ENCODE peak calls at places on chromosomes 2 and 18, in four cellular contexts. One of them, this sample, is unnamed.
A peak's percentile ranks its signal among the peaks of the same experiment; 100 is the strongest.

GRCh38 chr2:28206786-28207185 is 185.9 kb upstream of the FOSL2 start:
- DNase-seq in HepG2: no peak
- DNase-seq in K562: no peak
- DNase-seq in SK-N-SH: no peak
- DNase-seq in this sample: no peak

GRCh38 chr18:40017026-40017425 is 1938.0 kb upstream of the PIK3C3 start:
- DNase-seq in HepG2: no peak
- DNase-seq in SK-N-SH: no peak
- DNase-seq in K562: no peak
- DNase-seq in this sample: no peak

GRCh38 chr2:220011859-220012258 is 384.4 kb downstream of the SLC4A3 start:
- DNase-seq in SK-N-SH: no peak
- DNase-seq in HepG2: no peak
- DNase-seq in K562: no peak
- DNase-seq in this sample: no peak

GRCh38 chr2:170313636-170314348 is 135.8 kb downstream of the MYO3B start:
- DNase-seq in SK-N-SH: no peak
- DNase-seq in K562: peak; percentile 29
- DNase-seq in HepG2: no peak
- DNase-seq in this sample: no peak

GRCh38 chr2:88221365-88221942 is 51.3 kb downstream of the THNSL2 start:
- DNase-seq in HepG2: no peak
- DNase-seq in K562: no peak
- DNase-seq in SK-N-SH: no peak
- DNase-seq in this sample: no peak

GRCh38 chr2:123695449-123695848 is 329.6 kb upstream of the CNTNAP5 start:
- DNase-seq in HepG2: no peak
- DNase-seq in K562: no peak
- DNase-seq in SK-N-SH: no peak
- DNase-seq in this sample: no peak

GRCh38 chr2:127130421-127130820 is 23.5 kb upstream of the BIN1 start:
- DNase-seq in HepG2: no peak
- DNase-seq in K562: no peak
- DNase-seq in SK-N-SH: no peak
- DNase-seq in this sample: no peak

GRCh38 chr2:217650229-217650628 is 352.6 kb downstream of the TNS1 start:
- DNase-seq in SK-N-SH: no peak
- DNase-seq in HepG2: no peak
- DNase-seq in K562: no peak
- DNase-seq in this sample: no peak

GRCh38 chr18:51621103-51621969 is 423.9 kb upstream of the MEX3C start:
- DNase-seq in K562: peak; percentile 30
- DNase-seq in HepG2: peak; percentile 21
- DNase-seq in SK-N-SH: peak; percentile 53
- DNase-seq in this sample: peak; percentile 12

GRCh38 chr2:151289972-151290335 is 486 bp upstream of the NMI start:
- DNase-seq in SK-N-SH: peak; percentile 25
- DNase-seq in K562: peak; percentile 55
- DNase-seq in HepG2: no peak
- DNase-seq in this sample: no peak

GRCh38 chr2:165803123-165803760 is 9.2 kb upstream of the GALNT3 start:
- DNase-seq in HepG2: no peak
- DNase-seq in K562: no peak
- DNase-seq in SK-N-SH: no peak
- DNase-seq in this sample: no peak

GRCh38 chr2:189841019-189841418 is 56.8 kb downstream of the PMS1 start:
- DNase-seq in HepG2: no peak
- DNase-seq in K562: no peak
- DNase-seq in SK-N-SH: no peak
- DNase-seq in this sample: no peak

GRCh38 chr2:227389231-227389630 is 1.5 kb upstream of the SCYGR1 start:
- DNase-seq in HepG2: no peak
- DNase-seq in K562: no peak
- DNase-seq in SK-N-SH: no peak
- DNase-seq in this sample: no peak

GRCh38 chr18:36829362-36830140 is 624 bp downstream of the KIAA1328 start:
- DNase-seq in HepG2: peak; percentile 25
- DNase-seq in SK-N-SH: no peak
- DNase-seq in K562: peak; percentile 32
- DNase-seq in this sample: no peak

GRCh38 chr2:182372661-182373060 is 54.2 kb downstream of the PDE1A start:
- DNase-seq in SK-N-SH: no peak
- DNase-seq in HepG2: peak; percentile 11
- DNase-seq in K562: no peak
- DNase-seq in this sample: no peak

GRCh38 chr2:68943581-68944568 is 8.8 kb downstream of the GKN2 start:
- DNase-seq in K562: peak; percentile 62
- DNase-seq in SK-N-SH: peak; percentile 68
- DNase-seq in HepG2: peak; percentile 72
- DNase-seq in this sample: no peak

GRCh38 chr2:234245945-234246344 is 195.4 kb downstream of the SPP2 start:
- DNase-seq in SK-N-SH: no peak
- DNase-seq in K562: no peak
- DNase-seq in HepG2: no peak
- DNase-seq in this sample: no peak

GRCh38 chr2:241981076-241981700 is 111.7 kb downstream of the RTP5 start:
- DNase-seq in SK-N-SH: no peak
- DNase-seq in K562: no peak
- DNase-seq in HepG2: no peak
- DNase-seq in this sample: no peak

GRCh38 chr2:61620244-61621159 is 82.3 kb upstream of the XPO1 start:
- DNase-seq in HepG2: peak; percentile 25
- DNase-seq in SK-N-SH: no peak
- DNase-seq in K562: peak; percentile 73
- DNase-seq in this sample: no peak

GRCh38 chr2:2686228-2686627 is 355.2 kb upstream of the MYT1L start:
- DNase-seq in K562: no peak
- DNase-seq in HepG2: no peak
- DNase-seq in SK-N-SH: no peak
- DNase-seq in this sample: no peak

GRCh38 chr2:62202019-62202722 is 6.3 kb downstream of the B3GNT2 start:
- DNase-seq in SK-N-SH: no peak
- DNase-seq in K562: peak; percentile 47
- DNase-seq in HepG2: no peak
- DNase-seq in this sample: no peak

GRCh38 chr18:598053-598665 is 1.4 kb downstream of the CLUL1 start:
- DNase-seq in HepG2: no peak
- DNase-seq in SK-N-SH: no peak
- DNase-seq in K562: no peak
- DNase-seq in this sample: no peak

GRCh38 chr18:13437801-13438506 is 219.4 kb downstream of the LDLRAD4 start:
- DNase-seq in SK-N-SH: no peak
- DNase-seq in K562: no peak
- DNase-seq in HepG2: no peak
- DNase-seq in this sample: no peak
- TF ChIP-seq TAF1 in SK-N-SH: no peak
- TF ChIP-seq TAF1 in K562: no peak
- TF ChIP-seq TAF1 in HepG2: no peak
- TF ChIP-seq TAF1 in this sample: no peak

GRCh38 chr2:172437419-172438063 is 10.2 kb downstream of the ITGA6 start:
- DNase-seq in HepG2: no peak
- DNase-seq in K562: no peak
- DNase-seq in SK-N-SH: no peak
- DNase-seq in this sample: peak; percentile 16

GRCh38 chr2:172439911-172440310 is 12.5 kb downstream of the ITGA6 start:
- DNase-seq in K562: no peak
- DNase-seq in SK-N-SH: no peak
- DNase-seq in HepG2: no peak
- DNase-seq in this sample: no peak

GRCh38 chr2:172439509-172439860 is 12.1 kb downstream of the ITGA6 start:
- DNase-seq in K562: no peak
- DNase-seq in SK-N-SH: no peak
- DNase-seq in HepG2: no peak
- DNase-seq in this sample: no peak

GRCh38 chr2:172438064-172438421 is 10.7 kb downstream of the ITGA6 start:
- DNase-seq in K562: no peak
- DNase-seq in SK-N-SH: no peak
- DNase-seq in HepG2: no peak
- DNase-seq in this sample: no peak

DNA sequence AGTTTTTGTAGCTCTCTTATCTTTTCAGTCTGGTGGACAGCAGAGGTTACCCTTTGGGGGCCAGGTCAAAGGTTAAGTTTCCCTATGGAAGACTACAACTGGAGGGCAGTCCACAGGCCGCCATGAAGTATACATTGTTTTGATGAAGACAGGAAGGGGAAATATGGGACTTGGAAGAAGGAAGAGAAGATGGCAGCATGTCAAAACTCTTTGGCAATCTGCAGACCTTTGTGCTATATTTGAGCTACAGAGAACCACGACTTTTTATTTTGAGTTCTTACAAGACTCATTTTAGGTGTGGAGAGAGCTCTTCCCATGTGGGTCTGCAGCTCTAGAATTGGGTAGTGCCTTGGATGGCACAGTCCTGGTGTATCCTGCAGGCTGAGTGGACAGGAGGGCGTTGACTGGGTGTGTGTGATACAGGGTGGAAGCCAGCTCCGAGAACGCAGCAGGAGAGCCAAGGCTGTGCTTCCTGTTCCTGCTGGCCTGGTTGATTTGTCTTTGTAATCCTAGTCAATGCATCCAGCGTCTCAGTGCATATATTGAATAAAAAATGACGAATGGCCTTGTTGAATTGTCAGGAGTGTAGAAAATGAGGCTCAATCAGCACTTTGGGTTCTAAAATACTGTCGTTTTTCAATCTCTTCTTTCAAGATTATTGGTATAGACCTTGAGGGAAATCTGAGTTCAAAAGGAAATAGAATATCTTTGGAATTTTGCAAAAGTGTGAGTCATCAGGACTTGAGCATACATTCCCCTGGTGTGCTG is 11.5 kb downstream of the ITGA6 start:
- DNase-seq in K562: no peak
- DNase-seq in HepG2: no peak
- DNase-seq in SK-N-SH: no peak
- DNase-seq in this sample: no peak
- H3K9ac ChIP-seq in K562: no peak overlapping the region
- H3K9ac ChIP-seq in HepG2: no peak overlapping the region
- H3K9ac ChIP-seq in SK-N-SH: peak overlapping the region; percentile 24
- H3K9ac ChIP-seq in this sample: no peak overlapping the region

GRCh38 chr2:183614797-183615429 is 490.7 kb downstream of the NUP35 start:
- DNase-seq in HepG2: no peak
- DNase-seq in K562: no peak
- DNase-seq in SK-N-SH: peak; percentile 9
- DNase-seq in this sample: no peak
- TF ChIP-seq TAF1 in HepG2: no peak
- TF ChIP-seq TAF1 in K562: no peak
- TF ChIP-seq TAF1 in SK-N-SH: no peak
- TF ChIP-seq TAF1 in this sample: no peak

DNA sequence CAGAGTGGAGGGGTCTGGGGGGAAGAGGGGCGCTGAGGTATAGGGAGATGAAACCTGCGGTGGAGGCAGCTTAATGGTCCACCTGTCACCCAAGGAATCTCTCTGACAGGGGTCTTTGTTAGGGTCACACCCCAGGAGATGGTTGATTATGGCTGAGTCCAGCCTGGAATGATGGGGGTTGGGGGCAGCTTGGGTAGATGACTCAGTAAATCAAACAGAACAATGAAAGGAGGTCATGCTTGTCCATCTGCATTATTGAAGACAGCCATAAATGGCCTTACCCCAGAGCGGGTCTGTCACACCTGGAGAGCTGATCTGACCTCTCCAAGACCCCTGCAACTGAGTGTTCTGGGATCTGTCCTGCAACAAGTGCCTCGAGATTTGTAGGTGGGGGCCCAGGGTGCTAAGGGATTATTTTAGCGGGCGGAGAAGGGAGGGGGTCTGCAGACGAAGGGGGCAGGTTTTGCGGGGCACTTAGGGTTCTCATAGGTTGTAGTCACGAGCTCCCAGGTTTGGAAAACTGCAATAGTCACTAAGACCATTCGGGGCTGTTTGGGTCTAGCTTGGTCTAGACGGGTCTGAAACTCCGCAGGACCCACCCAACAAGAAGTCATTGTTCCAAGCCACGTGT is 784 bp upstream of the IGFBP2 start:
- DNase-seq in HepG2: no peak
- DNase-seq in K562: no peak
- DNase-seq in SK-N-SH: no peak
- DNase-seq in this sample: no peak
- H3K9ac ChIP-seq in HepG2: no peak overlapping the region
- H3K9ac ChIP-seq in K562: no peak overlapping the region
- H3K9ac ChIP-seq in SK-N-SH: no peak overlapping the region
- H3K9ac ChIP-seq in this sample: no peak overlapping the region

DNA sequence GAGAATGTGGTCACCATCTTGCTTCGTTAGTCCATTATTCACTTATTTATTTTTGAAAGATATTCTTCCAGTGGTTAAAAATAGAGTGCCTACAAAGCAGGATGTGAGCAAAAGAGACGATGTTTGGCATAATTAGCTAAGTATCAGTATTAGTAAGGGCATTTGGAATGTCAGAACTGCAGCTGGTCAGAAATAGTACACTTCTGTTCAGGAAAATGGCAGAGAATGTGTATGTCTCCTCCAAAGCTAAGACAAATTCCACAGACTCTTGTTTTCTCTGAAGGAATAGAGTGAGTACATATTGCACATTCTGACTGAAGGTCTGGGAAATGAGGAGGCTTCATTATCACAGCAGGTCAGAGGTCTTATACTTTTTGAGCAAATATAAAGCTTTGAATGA is 209.0 kb downstream of the L3MBTL4 start:
- DNase-seq in SK-N-SH: no peak
- DNase-seq in HepG2: no peak
- DNase-seq in K562: no peak
- DNase-seq in this sample: no peak
- TF ChIP-seq TAF1 in SK-N-SH: no peak
- TF ChIP-seq TAF1 in HepG2: no peak
- TF ChIP-seq TAF1 in K562: no peak
- TF ChIP-seq TAF1 in this sample: no peak

DNA sequence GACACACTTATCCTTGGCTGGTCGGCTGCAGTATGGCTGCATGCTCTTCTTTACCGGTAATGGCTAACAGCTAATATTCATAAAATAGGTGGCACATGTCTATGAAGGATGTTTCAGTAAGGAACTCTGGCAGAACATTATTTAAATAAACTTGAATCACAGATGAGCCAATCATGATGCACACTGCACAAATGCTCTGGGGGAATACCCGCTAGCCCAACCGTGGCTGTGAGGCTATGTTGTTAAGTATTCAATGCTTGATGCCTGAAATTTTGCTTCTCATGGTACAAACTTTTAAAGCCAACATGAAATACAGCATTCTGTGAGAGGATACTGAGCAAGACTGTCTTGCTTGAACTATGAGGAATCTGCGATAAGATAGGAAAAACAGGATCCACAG is 505.8 kb downstream of the ZEB2 start:
- DNase-seq in HepG2: no peak
- DNase-seq in K562: no peak
- DNase-seq in SK-N-SH: no peak
- DNase-seq in this sample: no peak
- H3K9ac ChIP-seq in HepG2: no peak overlapping the region
- H3K9ac ChIP-seq in K562: no peak overlapping the region
- H3K9ac ChIP-seq in SK-N-SH: no peak overlapping the region
- H3K9ac ChIP-seq in this sample: no peak overlapping the region